ENCODE peak calls at places on chromosomes 4 and X, in eight cellular contexts. E is GM13977; B is foreskin fibroblast; A is neuronal stem cell; T is lung; R is stimulated activated CD8-positive, alpha-beta memory T cell treated with anti-CD3 and anti-CD28 coated beads, Interleukin-7, amount 100 ng/mL, for 4 hours; S is NCI-H1105; J is CMK. W is an unnamed sample.
A peak's percentile ranks its signal among the peaks of the same experiment; 100 is the strongest.

GRCh38 chr4:184510431-184510830 is 36.1 kb upstream of the IRF2 start:
- DNase-seq in S (no peak), B (no peak), A (no peak), T (no peak), J (no peak), R (no peak), E (no peak), W (no peak)

GRCh38 chr4:94411296-94411695 is 40.4 kb upstream of the PDLIM5 start:
- DNase-seq in R (no peak), S (no peak), A (no peak), J (no peak), B (no peak), E (no peak), T (no peak), W (no peak)

GRCh38 chrX:81263067-81263466 is 61.2 kb downstream of the SH3BGRL start:
- DNase-seq in A (peak; percentile 2), T (no peak), R (no peak), S (no peak), J (no peak), B (no peak), E (no peak), W (no peak)

GRCh38 chr4:754221-755120 is 48.8 kb downstream of the PCGF3 start:
- DNase-seq in E (no peak), T (no peak), R (no peak), S (no peak), B (no peak), J (no peak), A (no peak), W (no peak)

GRCh38 chrX:122625239-122625638 is 558.8 kb upstream of the GRIA3 start:
- DNase-seq in A (no peak), R (no peak), S (no peak), T (no peak), B (no peak), J (no peak), E (no peak), W (no peak)

GRCh38 chr4:10089346-10089745 is 27.3 kb downstream of the WDR1 start:
- DNase-seq in B (no peak), T (no peak), E (no peak), A (no peak), J (no peak), R (no peak), S (no peak), W (no peak)

GRCh38 chr4:17722361-17722710 is 59.1 kb downstream of the FAM184B start:
- DNase-seq in S (no peak), B (no peak), A (no peak), R (no peak), E (no peak), T (no peak), J (no peak), W (no peak)

GRCh38 chr4:7014815-7015214 is 28.4 kb upstream of the TADA2B start:
- DNase-seq in S (no peak), T (no peak), J (no peak), R (no peak), A (no peak), E (no peak), B (no peak), W (no peak)

GRCh38 chrX:107205770-107206696 is at the start of the genes DNAAF6 and NUP62CL:
- DNase-seq in E (peak; percentile 34), B (peak; percentile 1), J (peak; percentile 74), A (peak; percentile 82), S (peak; percentile 46), R (peak; percentile 39), T (peak; percentile 81), W (peak; percentile 97)

GRCh38 chr4:6360385-6360784 is 90.7 kb downstream of the WFS1 start:
- DNase-seq in S (no peak), T (no peak), A (peak; percentile 35), B (peak; percentile 4), J (no peak), E (no peak), R (no peak), W (no peak)

GRCh38 chr4:42280327-42281095 is 116.8 kb upstream of the SHISA3 start:
- DNase-seq in B (no peak), A (no peak), E (peak; percentile 65), R (no peak), J (peak; percentile 4), T (no peak), S (peak; percentile 10), W (peak; percentile 53)

GRCh38 chr4:10172278-10173038 is 55.9 kb upstream of the WDR1 start:
- DNase-seq in J (no peak), S (no peak), A (no peak), T (no peak), B (no peak), E (no peak), R (no peak), W (no peak)

GRCh38 chrX:130799393-130799792 is 103.6 kb downstream of the ENOX2 start:
- DNase-seq in J (no peak), A (no peak), R (no peak), E (no peak), B (peak; percentile 57), T (no peak), S (no peak), W (no peak)

GRCh38 chrX:72308566-72309296 is 3.0 kb upstream of the CITED1 start:
- DNase-seq in J (peak; percentile 42), E (peak; percentile 64), T (peak; percentile 69), B (peak; percentile 42), R (no peak), A (peak; percentile 56), S (peak; percentile 44), W (peak; percentile 87)

GRCh38 chrX:6729581-6729980 is 194.7 kb upstream of the VCX3A start:
- DNase-seq in S (no peak), T (no peak), A (no peak), E (no peak), R (no peak), B (no peak), J (no peak), W (peak; percentile 3)

GRCh38 chr4:47662975-47663374 is 174.9 kb downstream of the CORIN start:
- DNase-seq in J (no peak), B (no peak), S (no peak), R (no peak), A (no peak), T (no peak), E (no peak), W (peak; percentile 31)

GRCh38 chrX:110407910-110408545 is 49.4 kb downstream of the RTL9 start:
- DNase-seq in J (peak; percentile 25), E (peak; percentile 23), B (no peak), A (peak; percentile 62), R (peak; percentile 2), S (peak; percentile 54), T (peak; percentile 62), W (peak; percentile 73)

GRCh38 chr4:104693601-104694201 is 199.0 kb upstream of the CXXC4 start:
- DNase-seq in S (no peak), R (no peak), A (no peak), E (no peak), J (no peak), T (no peak), B (no peak), W (peak; percentile 15)

GRCh38 chrX:55489315-55490009 is at the start of gene USP51:
- DNase-seq in S (peak; percentile 9), B (no peak), J (peak; percentile 26), T (peak; percentile 33), A (peak; percentile 42), E (peak; percentile 41), R (no peak), W (no peak)

GRCh38 chrX:19739683-19740082 is 147.7 kb downstream of the SH3KBP1 start:
- DNase-seq in A (peak; percentile 2), J (no peak), B (peak; percentile 61), S (no peak), T (peak; percentile 41), E (peak; percentile 30), R (no peak), W (peak; percentile 82)

GRCh38 chr4:76589402-76589801 is 154.4 kb downstream of the SHROOM3 start:
- DNase-seq in S (no peak), E (no peak), T (peak; percentile 45), J (no peak), A (no peak), R (no peak), B (no peak), W (no peak)

GRCh38 chr4:76939184-76939583 is 10.4 kb upstream of the SEPTIN11 start:
- DNase-seq in E (no peak), A (no peak), B (no peak), T (no peak), R (no peak), S (no peak), J (no peak), W (no peak)

GRCh38 chr4:138034871-138035270 is 207.3 kb downstream of the SLC7A11 start:
- DNase-seq in J (no peak), A (no peak), R (no peak), B (peak; percentile 68), E (no peak), T (no peak), S (no peak), W (no peak)

GRCh38 chr4:20393486-20394100 is 141.9 kb downstream of the SLIT2 start:
- DNase-seq in J (no peak), S (no peak), A (no peak), T (no peak), E (no peak), R (no peak), B (peak; percentile 19), W (no peak)

GRCh38 chrX:57232658-57233360 is 53.7 kb upstream of the FAAH2 start:
- DNase-seq in E (peak; percentile 14), R (no peak), A (no peak), B (no peak), J (no peak), T (no peak), S (no peak), W (no peak)

GRCh38 chrX:100447563-100448397 is 37.7 kb upstream of the PCDH19 start:
- DNase-seq in J (no peak), B (peak; percentile 0), A (peak; percentile 18), E (peak; percentile 44), T (peak; percentile 34), S (peak; percentile 51), R (no peak), W (peak; percentile 48)

GRCh38 chr4:120755864-120756263 is 166.7 kb downstream of the PRDM5 start:
- DNase-seq in A (no peak), B (no peak), S (no peak), R (no peak), T (no peak), E (no peak), J (no peak), W (no peak)

GRCh38 chr4:152894673-152895072 is 41.5 kb upstream of the FHDC1 start:
- DNase-seq in S (no peak), T (no peak), E (no peak), B (peak; percentile 26), A (no peak), J (no peak), R (no peak), W (no peak)

GRCh38 chr4:175671491-175671934 is 140.6 kb downstream of the GPM6A start:
- DNase-seq in B (no peak), S (no peak), T (no peak), J (no peak), R (no peak), E (peak; percentile 7), A (peak; percentile 20), W (no peak)

GRCh38 chr4:86482851-86483490 is 111.1 kb upstream of the PTPN13 start:
- DNase-seq in A (peak; percentile 88), B (no peak), J (no peak), E (peak; percentile 10), T (no peak), R (no peak), S (no peak), W (peak; percentile 60)

GRCh38 chr4:7357296-7357680 is 77.4 kb downstream of the PSAPL1 start:
- DNase-seq in A (no peak), B (no peak), T (no peak), S (no peak), E (no peak), R (no peak), J (no peak), W (no peak)

GRCh38 chr4:34974313-34974680 is 1270.0 kb downstream of the ARAP2 start:
- DNase-seq in B (no peak), J (no peak), R (no peak), S (no peak), A (no peak), E (no peak), T (no peak), W (no peak)

GRCh38 chrX:32687379-32687778 is 524.0 kb downstream of the DMD start:
- DNase-seq in E (no peak), T (no peak), R (no peak), S (no peak), A (no peak), J (no peak), B (no peak), W (no peak)

GRCh38 chr4:72430050-72430449 is 139.0 kb downstream of the ADAMTS3 start:
- DNase-seq in B (peak; percentile 4), E (no peak), R (no peak), S (no peak), J (no peak), T (no peak), A (no peak), W (no peak)

W was measured in KBM-7.